ENCODE peak calls at places on chromosomes 7 and 10, in five cellular contexts. C is AG20443, S is PC-9, V is cardiac muscle cell, Y is HTR-8/SVneo. D is an unnamed sample.

GRCh38 chr10:124374535-124375352 is 44.0 kb downstream of the OAT start:
- DNase-seq in C (no peak), S (no peak), V (no peak), Y (no peak), D (no peak)

GRCh38 chr10:111240348-111240747 is 163.5 kb downstream of the ADRA2A start:
- DNase-seq in C (no peak), S (no peak), V (no peak), Y (no peak), D (no peak)

GRCh38 chr10:11512596-11512995 is 98.9 kb downstream of the USP6NL start:
- DNase-seq in C (no peak), S (no peak), V (no peak), Y (no peak), D (no peak)

GRCh38 chr7:132321387-132321786 is 254.9 kb downstream of the PLXNA4 start:
- DNase-seq in C (no peak), S (no peak), V (peak), Y (no peak), D (peak)

GRCh38 chr7:73701357-73701995 is 18.0 kb downstream of the STX1A start:
- DNase-seq in C (peak), S (peak), V (peak), Y (no peak), D (peak)

GRCh38 chr10:102299873-102300272 is 54.5 kb downstream of the GBF1 start:
- DNase-seq in C (peak), S (no peak), V (no peak), Y (no peak), D (peak)

GRCh38 chr7:1665721-1666250 is 4.3 kb upstream of the ELFN1 start:
- DNase-seq in C (peak), S (peak), V (peak), Y (no peak), D (peak)

GRCh38 chr7:92727755-92728154 is 108.6 kb downstream of the CDK6 start:
- DNase-seq in C (no peak), S (no peak), V (no peak), Y (no peak), D (no peak)

GRCh38 chr7:99554929-99555328 is 3.0 kb upstream of the FAM200A start:
- DNase-seq in C (no peak), S (no peak), V (no peak), Y (no peak), D (no peak)

GRCh38 chr10:79329529-79329928 is 17.7 kb upstream of the PPIF start:
- DNase-seq in C (no peak), S (no peak), V (no peak), Y (no peak), D (no peak)

GRCh38 chr10:63542835-63543575 is 21.8 kb downstream of the REEP3 start:
- DNase-seq in C (no peak), S (no peak), V (no peak), Y (no peak), D (peak)

GRCh38 chr7:41045556-41046123 is 657.2 kb downstream of the INHBA start:
- DNase-seq in C (no peak), S (peak), V (no peak), Y (no peak), D (no peak)

GRCh38 chr10:88150338-88150737 is 286.9 kb downstream of the PTEN start:
- DNase-seq in C (peak), S (no peak), V (no peak), Y (no peak), D (peak)

GRCh38 chr7:71735961-71736556 is 604.1 kb downstream of the GALNT17 start:
- DNase-seq in C (peak), S (peak), V (peak), Y (peak), D (peak)

GRCh38 chr10:31508234-31508633 is 189.2 kb downstream of the ZEB1 start:
- DNase-seq in C (no peak), S (no peak), V (no peak), Y (no peak), D (no peak)

GRCh38 chr10:18340496-18341051 is 200.3 kb downstream of the CACNB2 start:
- DNase-seq in C (peak), S (no peak), V (peak), Y (no peak), D (peak)

GRCh38 chr7:76089865-76090495 is 42.1 kb downstream of the MDH2 start:
- DNase-seq in C (no peak), S (peak), V (no peak), Y (no peak), D (no peak)

GRCh38 chr7:34454381-34454780 is 203.6 kb upstream of the NPSR1 start:
- DNase-seq in C (no peak), S (no peak), V (no peak), Y (no peak), D (no peak)

GRCh38 chr10:44552716-44553115 is 167.8 kb upstream of the CXCL12 start:
- DNase-seq in C (peak), S (no peak), V (no peak), Y (no peak), D (no peak)

GRCh38 chr10:131027256-131027655 is 284.3 kb downstream of the TCERG1L start:
- DNase-seq in C (no peak), S (no peak), V (no peak), Y (no peak), D (no peak)

GRCh38 chr10:58431903-58432302 is 46.7 kb downstream of the TFAM start:
- DNase-seq in C (no peak), S (no peak), V (no peak), Y (no peak), D (peak)

GRCh38 chr7:122298618-122299017 is 5.9 kb downstream of the FEZF1 start:
- DNase-seq in C (no peak), S (no peak), V (no peak), Y (no peak), D (no peak)

GRCh38 chr10:5956146-5956914 is 21.0 kb downstream of the IL15RA start:
- DNase-seq in C (no peak), S (no peak), V (no peak), Y (no peak), D (no peak)

GRCh38 chr10:107163904-107164861 is at the start of gene SORCS1:
- DNase-seq in C (peak), S (no peak), V (peak), Y (no peak), D (no peak)

GRCh38 chr10:97016728-97017473 is 168.9 kb downstream of the SLIT1 start:
- DNase-seq in C (no peak), S (no peak), V (no peak), Y (no peak), D (no peak)

GRCh38 chr7:141074997-141075396 is 1.1 kb downstream of the TMEM178B start:
- DNase-seq in C (no peak), S (no peak), V (no peak), Y (no peak), D (no peak)

GRCh38 chr7:127667751-127668530 is 15.9 kb downstream of the SND1 start:
- DNase-seq in C (peak), S (no peak), V (no peak), Y (no peak), D (no peak)

GRCh38 chr7:156236181-156236889 is 404.2 kb upstream of the RNF32 start:
- DNase-seq in C (no peak), S (no peak), V (no peak), Y (no peak), D (no peak)

GRCh38 chr7:4479367-4480039 is 202.6 kb upstream of the FOXK1 start:
- DNase-seq in C (peak), S (peak), V (peak), Y (peak), D (peak)

GRCh38 chr7:53350241-53350640 is 314.8 kb downstream of the POM121L12 start:
- DNase-seq in C (no peak), S (peak), V (peak), Y (no peak), D (no peak)

GRCh38 chr7:151007469-151007898 is 16.7 kb downstream of the NOS3 start:
- DNase-seq in C (peak), S (peak), V (no peak), Y (no peak), D (peak)

GRCh38 chr7:158239290-158239981 is 348.2 kb downstream of the PTPRN2 start:
- DNase-seq in C (no peak), S (no peak), V (no peak), Y (no peak), D (no peak)